ENCODE peak calls at places on chromosomes 4 and X, in five cellular contexts. P is endothelial cell of umbilical vein, H is mammary epithelial cell, A is A549, Q is fibroblast of lung. C is an unnamed sample.

GRCh38 chr4:66639361-66639760 is 905.9 kb downstream of the CENPC start:
- DNase-seq in P (peak; percentile 28), Q (no peak), A (no peak), H (no peak), C (no peak)

GRCh38 chrX:136856527-136856926 is 24.0 kb downstream of the RBMX start:
- DNase-seq in P (no peak), A (no peak), H (no peak), Q (no peak), C (no peak)

GRCh38 chr4:1028574-1029220 is 17.3 kb downstream of the FGFRL1 start:
- DNase-seq in H (no peak), P (no peak), A (no peak), Q (no peak), C (no peak)

GRCh38 chrX:19698125-19698524 is 182.8 kb upstream of the MAP3K15 start:
- DNase-seq in P (no peak), Q (peak; percentile 62), A (peak; percentile 22), H (peak; percentile 19), C (no peak)

GRCh38 chr4:152352645-152353116 is 183.2 kb downstream of the FBXW7 start:
- DNase-seq in Q (peak; percentile 96), A (peak; percentile 84), P (peak; percentile 94), H (peak; percentile 98), C (no peak)

GRCh38 chrX:103913356-103914020 is 48.9 kb upstream of the TMSB15B start:
- DNase-seq in P (no peak), A (no peak), H (no peak), Q (no peak), C (no peak)

GRCh38 chr4:137545461-137545861 is 13.2 kb upstream of the PCDH18 start:
- DNase-seq in A (peak; percentile 13), Q (peak; percentile 63), H (no peak), P (no peak), C (no peak)

GRCh38 chrX:154432210-154432609 is 3.7 kb downstream of the ATP6AP1 start:
- DNase-seq in Q (no peak), H (no peak), P (no peak), A (no peak), C (no peak)

GRCh38 chrX:21723097-21723496 is 34.8 kb downstream of the SMPX start:
- DNase-seq in Q (peak; percentile 8), A (no peak), H (peak; percentile 11), P (no peak), C (no peak)

GRCh38 chr4:40672528-40673522 is 43.2 kb upstream of the RBM47 start:
- DNase-seq in H (peak; percentile 94), A (peak; percentile 97), P (peak; percentile 78), Q (peak; percentile 91), C (peak; percentile 51)

GRCh38 chr4:109434007-109434792 is 585 bp downstream of the SEC24B start:
- DNase-seq in P (peak; percentile 57), H (peak; percentile 25), Q (peak; percentile 38), A (peak; percentile 2), C (no peak)

GRCh38 chr4:81566076-81566663 is 94.5 kb upstream of the RASGEF1B start:
- DNase-seq in Q (peak; percentile 48), P (no peak), H (no peak), A (no peak), C (no peak)

GRCh38 chrX:16089086-16089485 is 34.3 kb upstream of the GRPR start:
- DNase-seq in Q (no peak), P (no peak), A (no peak), H (no peak), C (no peak)

GRCh38 chr4:25535278-25535677 is 120.4 kb upstream of the SLC34A2 start:
- DNase-seq in A (no peak), Q (no peak), H (no peak), P (no peak), C (peak; percentile 31)

GRCh38 chr4:20652226-20652836 is 47.9 kb upstream of the PACRGL start:
- DNase-seq in H (no peak), Q (peak; percentile 40), A (no peak), P (no peak), C (no peak)

GRCh38 chrX:2391869-2392606 is 108.7 kb downstream of the DHRSX start:
- DNase-seq in A (peak; percentile 98), Q (peak; percentile 76), H (peak; percentile 93), P (no peak), C (peak; percentile 69)

GRCh38 chr4:7420661-7421040 is 14.1 kb downstream of the PSAPL1 start:
- DNase-seq in Q (no peak), P (no peak), A (no peak), H (no peak), C (no peak)

GRCh38 chrX:11040405-11040804 is 70.7 kb upstream of the HCCS start:
- DNase-seq in H (no peak), Q (peak; percentile 2), P (no peak), A (no peak), C (no peak)
- TF ChIP-seq CTCF in H (peak; percentile 15), Q (no peak), P (no peak), A (no peak), C (no peak)

GRCh38 chr4:93791570-93792195 is 36.9 kb upstream of the ATOH1 start:
- DNase-seq in P (peak; percentile 41), A (peak; percentile 44), H (peak; percentile 26), Q (peak; percentile 62), C (peak; percentile 46)
- TF ChIP-seq CTCF in P (peak; percentile 75), A (peak; percentile 79), H (peak; percentile 90), Q (peak; percentile 84), C (peak; percentile 60)

DNA sequence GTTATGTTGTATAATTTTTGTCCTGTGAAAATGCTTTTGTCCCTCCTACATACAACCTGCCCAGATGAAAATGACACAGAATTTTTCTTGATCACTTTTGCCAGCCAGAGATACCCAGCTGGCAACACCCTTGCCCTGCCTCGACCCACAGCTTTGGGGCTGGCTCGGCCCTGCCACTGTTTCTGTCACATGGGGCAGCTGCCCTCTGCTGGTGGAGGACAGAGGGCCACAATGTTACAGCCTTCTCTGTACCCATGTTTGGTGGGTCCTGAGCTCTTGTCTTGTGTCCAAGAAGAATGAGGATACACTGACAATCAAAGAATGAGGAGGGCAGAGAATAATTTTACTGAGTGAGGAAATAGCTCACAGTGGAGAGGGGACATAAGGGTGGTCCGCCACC is 31.1 kb downstream of the BMP15 start:
- DNase-seq in P (no peak), A (peak; percentile 0), H (no peak), Q (no peak), C (peak; percentile 30)
- TF ChIP-seq CTCF in P (peak; percentile 18), A (peak; percentile 19), H (peak; percentile 63), Q (peak; percentile 14), C (peak; percentile 53)

GRCh38 chr4:2177443-2178093 is 64.4 kb downstream of the HAUS3 start:
- DNase-seq in H (no peak), Q (no peak), A (no peak), P (no peak), C (no peak)
- TF ChIP-seq CTCF in H (peak; percentile 28), Q (no peak), A (no peak), P (no peak), C (no peak)

GRCh38 chr4:94076498-94076897 is 131.2 kb upstream of the SMARCAD1 start:
- DNase-seq in H (no peak), Q (no peak), A (peak; percentile 0), P (no peak), C (no peak)
- TF ChIP-seq CTCF in H (no peak), Q (no peak), A (no peak), P (no peak), C (no peak)

C was measured in Calu3.